ENCODE peak calls at places on chromosomes 7 and 10, in nine cellular contexts. D is fibroblast of mammary gland, S is gastrocnemius medialis, R is fibroblast of lung, O is adrenal gland, E is dorsolateral prefrontal cortex, K is B cell, A is epithelial cell of esophagus, Q is WTC11. Z is an unnamed sample.

GRCh38 chr7:73606801-73607691 is 17.3 kb downstream of the MLXIPL start:
- DNase-seq in E (no peak), A (peak), S (no peak), D (peak), Q (peak), O (peak), K (peak), R (no peak), Z (peak)

GRCh38 chr10:61100882-61101281 is 156.9 kb upstream of the RHOBTB1 start:
- DNase-seq in D (no peak), R (no peak), Q (no peak), S (no peak), E (no peak), A (no peak), O (no peak), K (no peak), Z (no peak)

GRCh38 chr7:127766831-127767489 is 115.0 kb downstream of the SND1 start:
- DNase-seq in E (no peak), A (no peak), D (no peak), S (no peak), K (no peak), R (no peak), O (no peak), Q (no peak), Z (no peak)

GRCh38 chr10:64110079-64110478 is 588.9 kb downstream of the REEP3 start:
- DNase-seq in R (no peak), S (no peak), K (no peak), A (no peak), O (no peak), E (no peak), Q (no peak), D (no peak), Z (no peak)

GRCh38 chr10:31147220-31147608 is 115.5 kb upstream of the ZNF438 start:
- DNase-seq in S (no peak), R (peak), E (no peak), O (no peak), K (no peak), D (peak), Q (no peak), A (peak), Z (no peak)

GRCh38 chr10:16562891-16563290 is 41.2 kb upstream of the C1QL3 start:
- DNase-seq in R (no peak), O (no peak), S (no peak), E (no peak), K (no peak), Q (no peak), A (no peak), D (no peak), Z (no peak)

GRCh38 chr7:4764402-4765007 is 10.9 kb upstream of the AP5Z1 start:
- DNase-seq in E (no peak), O (no peak), A (no peak), S (no peak), D (no peak), K (no peak), R (no peak), Q (no peak), Z (no peak)

GRCh38 chr7:17147409-17147808 is 151.0 kb upstream of the AHR start:
- DNase-seq in D (peak), R (no peak), K (no peak), A (no peak), E (no peak), S (no peak), Q (no peak), O (no peak), Z (no peak)

GRCh38 chr7:42991913-42992576 is 59.9 kb downstream of the MRPL32 start:
- DNase-seq in A (no peak), R (no peak), K (no peak), O (no peak), S (no peak), E (no peak), Q (no peak), D (no peak), Z (no peak)

GRCh38 chr10:29007748-29008610 is 280.9 kb upstream of the LYZL1 start:
- DNase-seq in S (no peak), D (no peak), E (no peak), K (no peak), O (no peak), Q (no peak), A (no peak), R (peak), Z (no peak)

GRCh38 chr10:117370205-117370604 is 5.0 kb downstream of the PDZD8 start:
- DNase-seq in A (peak), R (peak), O (no peak), S (no peak), K (no peak), E (no peak), Q (no peak), D (peak), Z (no peak)

GRCh38 chr7:2732959-2733584 is 45.1 kb downstream of the AMZ1 start:
- DNase-seq in Q (peak), R (peak), S (peak), O (no peak), A (peak), K (no peak), E (no peak), D (peak), Z (no peak)

GRCh38 chr7:158458716-158459282 is 128.8 kb downstream of the PTPRN2 start:
- DNase-seq in E (no peak), O (no peak), R (no peak), Q (no peak), A (no peak), K (no peak), D (no peak), S (no peak), Z (no peak)

GRCh38 chr7:74097937-74098614 is 14.5 kb downstream of the LIMK1 start:
- DNase-seq in K (no peak), Q (no peak), R (peak), D (peak), A (peak), S (peak), O (peak), E (no peak), Z (no peak)

GRCh38 chr10:110447886-110448285 is 49.8 kb upstream of the DUSP5 start:
- DNase-seq in D (peak), K (no peak), O (no peak), A (no peak), R (no peak), S (no peak), Q (no peak), E (no peak), Z (peak)

GRCh38 chr10:112721080-112721698 is 228.9 kb upstream of the TCF7L2 start:
- DNase-seq in S (no peak), E (no peak), Q (no peak), D (peak), O (peak), A (peak), R (peak), K (peak), Z (no peak)

GRCh38 chr7:96397936-96398596 is 76.2 kb upstream of the SLC25A13 start:
- DNase-seq in K (no peak), D (peak), R (peak), A (no peak), E (no peak), S (no peak), Q (peak), O (no peak), Z (no peak)

GRCh38 chr7:12423355-12423994 is 19.8 kb upstream of the VWDE start:
- DNase-seq in Q (no peak), K (no peak), S (no peak), R (peak), A (peak), E (no peak), O (no peak), D (peak), Z (no peak)

GRCh38 chr10:89102710-89103109 is 104.4 kb downstream of the CH25H start:
- DNase-seq in R (no peak), S (no peak), A (no peak), D (no peak), E (no peak), Q (no peak), K (no peak), O (no peak), Z (no peak)

GRCh38 chr7:1709900-1710299 is 39.8 kb downstream of the ELFN1 start:
- DNase-seq in R (no peak), E (no peak), Q (no peak), S (no peak), A (no peak), K (no peak), D (peak), O (no peak), Z (no peak)
- TF ChIP-seq CTCF in R (peak), E (peak), Q (peak), S (peak), A (peak), K (peak), D (peak), O (peak), Z (peak)

GRCh38 chr10:7826971-7827370 is 8.7 kb downstream of the TAF3 start:
- DNase-seq in D (peak), A (peak), E (no peak), O (no peak), Q (no peak), R (peak), S (no peak), K (no peak), Z (no peak)
- TF ChIP-seq CTCF in D (peak), A (no peak), E (no peak), O (peak), Q (no peak), R (no peak), S (no peak), K (no peak), Z (no peak)

DNA sequence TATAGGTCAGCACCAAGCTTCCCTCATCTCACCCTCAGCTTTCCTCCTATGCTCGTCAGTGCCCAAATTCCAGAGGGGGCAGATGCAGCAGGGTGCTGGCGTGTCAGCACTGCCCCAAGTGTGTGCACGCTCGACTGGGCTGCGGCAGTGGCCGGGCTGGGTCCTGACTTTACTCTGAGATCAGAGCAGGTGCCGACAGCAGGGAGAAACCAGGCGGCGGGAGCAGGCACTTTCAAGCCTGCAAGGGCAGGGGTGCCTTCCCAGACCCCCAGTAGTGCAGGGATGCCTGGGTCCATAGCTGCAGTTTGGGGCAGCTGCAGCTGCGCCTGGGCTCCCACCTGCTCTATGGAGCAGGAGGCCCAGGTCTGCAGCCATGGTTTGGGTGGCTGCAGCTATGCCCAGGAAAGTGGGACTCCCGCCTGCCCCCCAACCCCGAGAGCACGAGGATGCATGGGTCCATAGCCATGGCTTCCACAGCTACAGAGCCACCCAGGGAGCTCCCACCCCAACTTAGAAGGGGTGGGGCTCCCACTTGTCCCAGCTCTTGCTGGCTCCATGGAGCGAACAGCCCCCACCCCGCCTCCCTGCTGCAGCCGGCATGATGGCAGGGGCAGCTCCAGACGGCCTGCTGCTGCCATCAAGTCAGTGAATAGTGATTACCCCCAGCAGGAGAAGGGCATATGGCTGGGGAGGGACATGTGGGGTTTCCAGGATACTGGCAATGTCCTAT is 199.2 kb upstream of the KMT2E start:
- DNase-seq in E (no peak), A (no peak), R (no peak), S (no peak), K (no peak), O (no peak), D (no peak), Q (no peak), Z (no peak)
- TF ChIP-seq CTCF in E (no peak), A (no peak), R (no peak), S (no peak), K (no peak), O (no peak), D (no peak), Q (no peak), Z (no peak)

GRCh38 chr7:111561659-111561908 is 708 bp downstream of the IMMP2L start:
- DNase-seq in R (peak), S (no peak), A (no peak), D (no peak), K (no peak), E (no peak), Q (no peak), O (no peak), Z (no peak)

GRCh38 chr7:111560773-111561658 is 1.3 kb downstream of the IMMP2L start:
- DNase-seq in Q (no peak), K (no peak), E (no peak), S (no peak), O (no peak), R (peak), D (peak), A (peak), Z (no peak)

GRCh38 chr7:111564078-111564477 is 1.8 kb upstream of the IMMP2L start:
- DNase-seq in R (no peak), O (no peak), A (no peak), Q (no peak), S (no peak), E (no peak), K (no peak), D (no peak), Z (no peak)

GRCh38 chr7:111559665-111560064 is 2.6 kb downstream of the IMMP2L start:
- DNase-seq in Q (no peak), O (no peak), R (no peak), S (no peak), D (no peak), K (no peak), E (no peak), A (no peak), Z (no peak)

DNA sequence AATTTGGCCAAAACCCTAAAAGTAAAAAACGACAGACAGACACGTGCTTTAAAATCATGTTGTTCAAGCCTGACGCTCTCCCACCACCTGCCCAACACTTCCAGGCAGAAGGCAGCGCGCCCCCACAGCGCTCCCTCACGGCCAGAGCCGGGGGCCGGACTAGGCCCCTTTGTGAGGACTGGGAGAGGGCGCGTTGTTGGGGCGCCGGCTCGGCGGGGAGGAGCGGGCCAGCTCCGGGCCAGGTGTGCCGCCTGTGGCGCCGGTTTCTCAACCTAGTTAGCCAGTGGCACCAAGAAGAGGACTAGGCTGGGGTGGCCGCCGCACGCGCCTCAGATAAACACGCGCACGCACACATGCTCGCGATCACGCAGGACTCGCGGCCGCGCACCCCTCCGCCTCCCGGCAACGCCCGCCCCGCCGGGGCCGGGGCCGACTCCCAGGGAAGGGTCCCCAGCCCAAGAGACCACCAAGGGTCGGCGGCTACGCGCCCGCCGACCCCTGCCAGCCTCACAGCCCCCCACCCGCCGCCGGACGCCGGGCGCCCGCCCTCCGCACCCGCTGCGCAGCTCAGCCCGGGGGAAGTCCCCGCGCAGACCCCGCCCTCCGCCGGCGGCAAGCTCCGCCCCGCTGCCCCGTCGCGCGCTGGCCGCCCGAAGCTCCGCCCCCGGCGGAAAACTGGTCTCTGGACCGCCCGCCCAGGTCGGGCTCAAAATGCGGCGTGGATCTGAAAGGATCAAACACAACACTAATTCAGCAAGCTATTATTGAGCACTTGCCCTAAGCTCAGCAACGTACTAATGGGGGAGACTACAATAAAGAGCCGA is at the start of gene IMMP2L:
- DNase-seq in K (peak), R (peak), S (peak), E (peak), A (peak), D (peak), O (peak), Q (peak), Z (peak)
- TF ChIP-seq CTCF in K (peak), R (peak), S (peak), E (peak), A (peak), D (no peak), O (peak), Q (no peak), Z (peak)

GRCh38 chr10:96324447-96324846 is 20.2 kb downstream of the DNTT start:
- DNase-seq in E (no peak), D (no peak), O (no peak), S (no peak), A (no peak), Q (no peak), K (no peak), R (no peak), Z (no peak)
- TF ChIP-seq CTCF in E (no peak), D (no peak), O (no peak), S (no peak), A (no peak), Q (no peak), K (no peak), R (no peak), Z (no peak)

GRCh38 chr7:23293500-23294073 is 5.6 kb upstream of the MALSU1 start:
- DNase-seq in A (no peak), R (no peak), S (no peak), K (no peak), O (no peak), E (no peak), Q (no peak), D (no peak), Z (no peak)
- TF ChIP-seq CTCF in A (no peak), R (no peak), S (no peak), K (no peak), O (no peak), E (no peak), Q (no peak), D (no peak), Z (no peak)

DNA sequence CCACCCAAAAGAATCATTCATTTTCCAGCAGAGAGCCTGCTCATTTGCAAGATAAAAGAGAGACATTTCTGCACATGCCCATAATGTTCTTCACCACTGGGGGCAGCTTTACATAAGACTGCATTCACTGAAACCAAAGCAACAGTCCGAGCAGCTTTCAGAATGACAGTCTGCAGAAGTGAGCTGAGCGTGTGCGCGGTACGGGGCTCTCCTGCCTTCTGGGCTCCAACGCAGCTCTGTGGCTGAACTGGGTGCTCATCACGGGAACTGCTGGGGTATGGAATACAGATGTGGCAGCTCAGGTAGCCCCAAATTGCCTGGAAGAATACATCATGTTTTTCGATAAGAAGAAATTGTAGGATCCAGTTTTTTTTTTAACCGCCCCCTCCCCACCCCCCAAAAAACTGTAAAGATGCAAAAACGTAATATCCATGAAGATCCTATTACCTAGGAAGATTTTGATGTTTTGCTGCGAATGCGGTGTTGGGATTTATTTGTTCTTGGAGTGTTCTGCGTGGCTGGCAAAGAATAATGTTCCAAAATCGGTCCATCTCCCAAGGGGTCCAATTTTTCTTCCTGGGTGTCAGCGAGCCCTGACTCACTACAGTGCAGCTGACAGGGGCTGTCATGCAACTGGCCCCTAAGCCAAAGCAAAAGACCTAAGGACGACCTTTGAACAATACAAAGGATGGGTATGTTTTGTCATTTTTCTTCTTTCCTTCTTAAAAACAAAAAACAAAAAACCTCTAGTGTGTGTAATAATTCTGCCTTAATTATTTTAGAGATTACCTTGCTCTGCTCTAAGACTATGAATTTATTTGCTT is at the start of gene LRRTM3:
- DNase-seq in Q (peak), R (peak), S (no peak), A (peak), E (peak), D (peak), O (peak), K (no peak), Z (no peak)
- TF ChIP-seq CTCF in Q (peak), R (peak), S (peak), A (peak), E (peak), D (peak), O (peak), K (peak), Z (no peak)